ENCODE peak calls at places on chromosomes 5 and 9, in four cellular contexts. One of them, this sample, is unnamed.

GRCh38 chr5:88674262-88675158 is 208.5 kb downstream of the MEF2C start:
- DNase-seq in epithelial cell of esophagus: peak
- DNase-seq in cardiac muscle cell: peak
- DNase-seq in left ventricle myocardium inferior: no peak
- DNase-seq in this sample: no peak

GRCh38 chr9:88818495-88819201 is 172.6 kb upstream of the S1PR3 start:
- DNase-seq in epithelial cell of esophagus: no peak
- DNase-seq in cardiac muscle cell: peak
- DNase-seq in left ventricle myocardium inferior: no peak
- DNase-seq in this sample: no peak

GRCh38 chr5:56176155-56176798 is 56.9 kb downstream of the ANKRD55 start:
- DNase-seq in cardiac muscle cell: peak
- DNase-seq in epithelial cell of esophagus: no peak
- DNase-seq in left ventricle myocardium inferior: no peak
- DNase-seq in this sample: no peak

GRCh38 chr5:1783214-1783551 is 16.5 kb downstream of the MRPL36 start:
- DNase-seq in left ventricle myocardium inferior: peak
- DNase-seq in cardiac muscle cell: no peak
- DNase-seq in epithelial cell of esophagus: no peak
- DNase-seq in this sample: no peak

GRCh38 chr5:172574845-172575170 is 66.3 kb upstream of the NEURL1B start:
- DNase-seq in epithelial cell of esophagus: no peak
- DNase-seq in left ventricle myocardium inferior: peak
- DNase-seq in cardiac muscle cell: no peak
- DNase-seq in this sample: no peak

GRCh38 chr5:143404416-143405062 is 1.1 kb upstream of the NR3C1 start:
- DNase-seq in left ventricle myocardium inferior: peak
- DNase-seq in cardiac muscle cell: peak
- DNase-seq in epithelial cell of esophagus: peak
- DNase-seq in this sample: peak

GRCh38 chr9:83794051-83794450 is 23.5 kb downstream of the GKAP1 start:
- DNase-seq in cardiac muscle cell: no peak
- DNase-seq in epithelial cell of esophagus: no peak
- DNase-seq in left ventricle myocardium inferior: no peak
- DNase-seq in this sample: no peak

GRCh38 chr9:136187683-136188586 is 17.0 kb downstream of the LHX3 start:
- DNase-seq in left ventricle myocardium inferior: no peak
- DNase-seq in cardiac muscle cell: no peak
- DNase-seq in epithelial cell of esophagus: no peak
- DNase-seq in this sample: no peak

GRCh38 chr5:154788212-154788611 is 33.0 kb downstream of the LARP1 start:
- DNase-seq in cardiac muscle cell: peak
- DNase-seq in epithelial cell of esophagus: no peak
- DNase-seq in left ventricle myocardium inferior: no peak
- DNase-seq in this sample: no peak

GRCh38 chr5:151164687-151165392 is 7.3 kb upstream of the ANXA6 start:
- DNase-seq in epithelial cell of esophagus: peak
- DNase-seq in cardiac muscle cell: peak
- DNase-seq in left ventricle myocardium inferior: peak
- DNase-seq in this sample: peak

GRCh38 chr9:136965771-136966484 is 11.4 kb upstream of the PTGDS start:
- DNase-seq in epithelial cell of esophagus: no peak
- DNase-seq in left ventricle myocardium inferior: no peak
- DNase-seq in cardiac muscle cell: no peak
- DNase-seq in this sample: no peak

GRCh38 chr5:171355302-171355724 is 32.3 kb upstream of the NPM1 start:
- DNase-seq in epithelial cell of esophagus: no peak
- DNase-seq in cardiac muscle cell: no peak
- DNase-seq in left ventricle myocardium inferior: no peak
- DNase-seq in this sample: no peak

GRCh38 chr5:93328833-93329232 is 252.2 kb downstream of the NR2F1-AS1 start:
- DNase-seq in epithelial cell of esophagus: no peak
- DNase-seq in left ventricle myocardium inferior: no peak
- DNase-seq in cardiac muscle cell: no peak
- DNase-seq in this sample: no peak

GRCh38 chr9:22992781-22993180 is 546.2 kb downstream of the DMRTA1 start:
- DNase-seq in epithelial cell of esophagus: peak
- DNase-seq in cardiac muscle cell: no peak
- DNase-seq in left ventricle myocardium inferior: no peak
- DNase-seq in this sample: no peak

GRCh38 chr5:180171568-180172094 is 37.4 kb downstream of the RASGEF1C start:
- DNase-seq in left ventricle myocardium inferior: no peak
- DNase-seq in epithelial cell of esophagus: no peak
- DNase-seq in cardiac muscle cell: no peak
- DNase-seq in this sample: no peak

GRCh38 chr5:17189381-17190036 is 27.9 kb upstream of the BASP1 start:
- DNase-seq in left ventricle myocardium inferior: peak
- DNase-seq in cardiac muscle cell: peak
- DNase-seq in epithelial cell of esophagus: peak
- DNase-seq in this sample: peak

GRCh38 chr9:109297899-109298298 is 23.0 kb downstream of the EPB41L4B start:
- DNase-seq in left ventricle myocardium inferior: no peak
- DNase-seq in cardiac muscle cell: peak
- DNase-seq in epithelial cell of esophagus: peak
- DNase-seq in this sample: no peak

GRCh38 chr5:121199238-121199999 is 652.3 kb upstream of the FTMT start:
- DNase-seq in epithelial cell of esophagus: peak
- DNase-seq in left ventricle myocardium inferior: no peak
- DNase-seq in cardiac muscle cell: peak
- DNase-seq in this sample: no peak

GRCh38 chr5:91266184-91266705 is 116.9 kb downstream of the ARRDC3 start:
- DNase-seq in cardiac muscle cell: peak
- DNase-seq in epithelial cell of esophagus: peak
- DNase-seq in left ventricle myocardium inferior: no peak
- DNase-seq in this sample: no peak

GRCh38 chr9:110287289-110287680 is 31.0 kb upstream of the TXN start:
- DNase-seq in cardiac muscle cell: no peak
- DNase-seq in epithelial cell of esophagus: no peak
- DNase-seq in left ventricle myocardium inferior: no peak
- DNase-seq in this sample: no peak

GRCh38 chr5:164230341-164230740 is 724.9 kb downstream of the MAT2B start:
- DNase-seq in left ventricle myocardium inferior: no peak
- DNase-seq in cardiac muscle cell: no peak
- DNase-seq in epithelial cell of esophagus: peak
- DNase-seq in this sample: no peak

DNA sequence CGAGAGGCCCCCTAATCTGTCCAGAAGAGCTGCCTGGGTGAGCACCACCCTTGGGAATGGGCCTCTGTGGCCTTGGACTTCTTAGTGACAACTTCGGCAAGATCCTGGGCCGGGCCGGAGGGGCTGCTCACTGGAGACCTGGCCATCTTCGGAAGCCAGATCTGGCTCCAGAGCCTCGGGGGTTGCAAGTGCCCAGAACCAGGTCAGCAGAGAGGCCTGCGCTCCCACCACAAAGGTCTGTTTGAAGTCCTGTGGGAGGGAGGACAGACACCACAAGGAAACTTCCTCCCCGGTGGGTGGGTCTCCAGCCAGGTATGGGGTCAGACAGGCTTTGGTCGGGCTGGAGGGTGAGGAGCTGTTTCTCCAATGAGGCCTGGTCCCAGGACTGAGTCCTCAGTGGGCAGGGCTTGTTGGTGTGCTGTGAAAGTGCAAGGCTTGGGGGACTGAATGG is 86.1 kb downstream of the DAB2IP start:
- DNase-seq in epithelial cell of esophagus: no peak
- DNase-seq in left ventricle myocardium inferior: no peak
- DNase-seq in cardiac muscle cell: no peak
- DNase-seq in this sample: no peak
- H3K4me3 ChIP-seq in epithelial cell of esophagus: no peak
- H3K4me3 ChIP-seq in left ventricle myocardium inferior: no peak
- H3K4me3 ChIP-seq in cardiac muscle cell: no peak
- H3K4me3 ChIP-seq in this sample: peak

GRCh38 chr5:147507480-147508126 is 2.3 kb downstream of the DPYSL3 start:
- DNase-seq in left ventricle myocardium inferior: no peak
- DNase-seq in cardiac muscle cell: peak
- DNase-seq in epithelial cell of esophagus: peak
- DNase-seq in this sample: no peak
- H3K4me3 ChIP-seq in left ventricle myocardium inferior: peak
- H3K4me3 ChIP-seq in cardiac muscle cell: no peak
- H3K4me3 ChIP-seq in epithelial cell of esophagus: no peak
- H3K4me3 ChIP-seq in this sample: peak

GRCh38 chr5:41956943-41957342 is 31.9 kb downstream of the FBXO4 start:
- DNase-seq in cardiac muscle cell: no peak
- DNase-seq in epithelial cell of esophagus: no peak
- DNase-seq in left ventricle myocardium inferior: no peak
- DNase-seq in this sample: no peak

GRCh38 chr5:41955432-41956024 is 30.4 kb downstream of the FBXO4 start:
- DNase-seq in epithelial cell of esophagus: no peak
- DNase-seq in cardiac muscle cell: no peak
- DNase-seq in left ventricle myocardium inferior: no peak
- DNase-seq in this sample: no peak

GRCh38 chr5:41954286-41954685 is 29.2 kb downstream of the FBXO4 start:
- DNase-seq in epithelial cell of esophagus: peak
- DNase-seq in left ventricle myocardium inferior: no peak
- DNase-seq in cardiac muscle cell: no peak
- DNase-seq in this sample: no peak

DNA sequence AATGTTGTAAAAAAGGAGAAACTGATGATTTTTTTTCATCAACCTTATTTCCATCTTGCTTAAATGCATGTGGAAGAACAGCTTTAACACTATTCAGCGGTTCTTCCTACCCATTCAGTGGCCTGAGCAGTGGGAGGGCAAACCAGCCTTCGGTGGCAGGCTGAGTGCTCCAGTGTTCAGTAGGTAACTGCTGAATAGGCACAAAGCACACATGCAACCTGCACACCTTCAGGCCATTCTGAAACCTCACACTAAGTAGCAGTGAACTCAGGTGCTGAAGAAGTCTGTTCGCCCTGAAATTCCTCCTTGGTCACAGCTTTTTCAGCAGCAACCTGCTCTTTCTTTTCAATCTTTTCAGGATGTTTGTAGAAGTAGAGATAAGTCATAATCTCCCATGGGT is 26.1 kb downstream of the FBXO4 start:
- DNase-seq in cardiac muscle cell: no peak
- DNase-seq in left ventricle myocardium inferior: no peak
- DNase-seq in epithelial cell of esophagus: no peak
- DNase-seq in this sample: no peak
- H3K4me3 ChIP-seq in cardiac muscle cell: no peak
- H3K4me3 ChIP-seq in left ventricle myocardium inferior: no peak
- H3K4me3 ChIP-seq in epithelial cell of esophagus: no peak
- H3K4me3 ChIP-seq in this sample: no peak

DNA sequence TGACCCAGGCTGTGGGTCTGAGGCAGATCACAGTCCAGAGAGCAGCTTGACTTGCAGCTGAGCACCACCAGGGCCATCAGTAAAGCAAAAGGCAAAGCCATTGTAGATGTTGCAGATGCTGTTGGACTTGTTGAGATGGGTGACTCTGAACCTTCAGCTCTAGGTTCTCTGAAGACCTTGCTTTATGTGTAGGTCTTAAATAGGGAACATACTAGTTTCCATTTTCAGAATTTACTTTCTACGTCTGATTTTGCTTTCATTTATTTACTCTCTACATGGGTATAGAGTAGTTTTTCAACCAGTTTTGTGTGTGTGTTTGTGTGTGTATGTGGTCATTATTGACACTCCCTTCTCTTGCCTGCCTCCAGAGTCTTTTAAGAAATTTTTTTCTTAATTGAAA is at the start of gene IFNA6:
- DNase-seq in left ventricle myocardium inferior: no peak
- DNase-seq in epithelial cell of esophagus: no peak
- DNase-seq in cardiac muscle cell: no peak
- DNase-seq in this sample: no peak
- H3K4me3 ChIP-seq in left ventricle myocardium inferior: no peak
- H3K4me3 ChIP-seq in epithelial cell of esophagus: no peak
- H3K4me3 ChIP-seq in cardiac muscle cell: no peak
- H3K4me3 ChIP-seq in this sample: no peak

DNA sequence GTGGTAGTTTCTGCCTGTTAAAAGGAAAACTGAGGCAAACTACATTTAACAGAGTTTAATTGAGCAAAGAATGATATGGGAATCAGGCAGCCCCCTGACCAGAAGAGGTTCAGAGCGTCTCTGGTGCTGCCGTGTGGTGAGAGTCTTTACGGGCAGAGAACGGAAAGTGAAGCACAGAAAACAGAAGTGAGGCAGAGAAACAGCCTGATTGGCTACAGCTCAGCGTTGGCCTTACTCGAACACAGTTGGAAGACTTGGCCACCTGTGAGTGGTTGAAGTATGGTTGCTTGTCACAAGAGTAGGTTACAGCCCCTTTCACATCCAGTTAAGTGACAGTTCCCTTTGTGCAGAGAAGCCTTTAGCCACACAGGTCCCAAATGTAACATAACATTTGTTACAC is 16.9 kb upstream of the FBP1 start:
- DNase-seq in left ventricle myocardium inferior: no peak
- DNase-seq in epithelial cell of esophagus: no peak
- DNase-seq in cardiac muscle cell: peak
- DNase-seq in this sample: no peak
- H3K4me3 ChIP-seq in left ventricle myocardium inferior: no peak
- H3K4me3 ChIP-seq in epithelial cell of esophagus: no peak
- H3K4me3 ChIP-seq in cardiac muscle cell: no peak
- H3K4me3 ChIP-seq in this sample: no peak

DNA sequence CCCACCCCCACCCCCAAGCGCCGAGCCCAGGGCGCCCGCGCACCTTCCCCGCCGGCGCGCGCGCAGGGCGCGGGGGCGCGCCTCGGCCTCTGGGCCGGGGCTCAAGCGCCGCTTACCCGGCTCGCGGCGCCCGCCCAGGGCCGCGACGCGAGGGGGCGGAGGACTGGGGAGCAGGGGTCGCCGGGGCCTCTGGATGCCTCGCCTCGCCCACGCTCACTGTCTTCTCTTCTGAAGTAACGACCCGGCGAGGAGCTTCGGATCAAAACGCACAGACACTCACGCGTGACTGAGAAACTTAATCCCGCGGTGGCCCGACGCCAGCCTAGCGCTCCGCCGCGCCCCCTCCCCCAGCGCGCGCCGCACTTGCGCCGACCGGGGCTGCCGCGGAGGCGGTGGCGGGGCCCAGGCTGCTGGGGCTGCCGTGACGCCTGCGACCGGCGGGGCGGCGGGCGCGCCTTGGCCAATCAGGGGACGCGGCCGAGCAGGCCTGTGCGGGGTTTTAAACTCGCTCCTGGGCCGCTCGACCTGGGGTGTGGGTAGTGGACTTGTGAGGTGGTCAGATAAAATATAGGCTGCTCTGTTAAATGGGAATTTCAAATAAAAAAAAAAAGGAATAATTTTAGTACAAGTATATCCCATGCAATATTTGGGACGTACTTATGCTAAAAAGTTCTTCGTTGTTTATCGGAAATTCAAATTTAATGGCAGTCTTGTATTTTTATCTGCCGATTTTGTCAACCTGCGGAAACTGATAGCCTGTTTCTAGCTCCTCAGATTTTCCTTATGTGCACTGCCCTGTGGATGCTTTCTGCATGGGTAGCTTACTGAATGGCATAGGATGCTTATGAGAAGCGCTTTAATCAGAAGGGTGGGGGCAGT is at the start of gene MPDZ:
- DNase-seq in cardiac muscle cell: peak
- DNase-seq in left ventricle myocardium inferior: peak
- DNase-seq in epithelial cell of esophagus: peak
- DNase-seq in this sample: peak
- H3K4me3 ChIP-seq in cardiac muscle cell: peak
- H3K4me3 ChIP-seq in left ventricle myocardium inferior: peak
- H3K4me3 ChIP-seq in epithelial cell of esophagus: peak
- H3K4me3 ChIP-seq in this sample: peak

GRCh38 chr5:153222956-153223355 is 267.5 kb upstream of the GRIA1 start:
- DNase-seq in epithelial cell of esophagus: peak
- DNase-seq in cardiac muscle cell: peak
- DNase-seq in left ventricle myocardium inferior: no peak
- DNase-seq in this sample: no peak

GRCh38 chr5:153223376-153223775 is 267.1 kb upstream of the GRIA1 start:
- DNase-seq in left ventricle myocardium inferior: no peak
- DNase-seq in cardiac muscle cell: peak
- DNase-seq in epithelial cell of esophagus: no peak
- DNase-seq in this sample: no peak
- H3K4me3 ChIP-seq in left ventricle myocardium inferior: no peak
- H3K4me3 ChIP-seq in cardiac muscle cell: no peak
- H3K4me3 ChIP-seq in epithelial cell of esophagus: no peak
- H3K4me3 ChIP-seq in this sample: no peak

GRCh38 chr9:25678147-25678666 is at the start of gene TUSC1:
- DNase-seq in epithelial cell of esophagus: peak
- DNase-seq in left ventricle myocardium inferior: peak
- DNase-seq in cardiac muscle cell: peak
- DNase-seq in this sample: peak
- H3K4me3 ChIP-seq in epithelial cell of esophagus: peak
- H3K4me3 ChIP-seq in left ventricle myocardium inferior: peak
- H3K4me3 ChIP-seq in cardiac muscle cell: peak
- H3K4me3 ChIP-seq in this sample: peak